ENCODE peak calls at places on chromosomes 16 and 17, in seven cellular contexts. K is psoas muscle, A is NCI-H1436, R is iris pigment epithelial cell, L is lower lobe of right lung, T is hippocampal formation, Y is midbrain. J is an unnamed sample.

GRCh38 chr17:3335876-3336275 is 37.7 kb upstream of the OR3A1 start:
- DNase-seq in T (no peak), A (no peak), R (no peak), Y (peak), K (no peak), L (no peak), J (no peak)

GRCh38 chr16:8850279-8850885 is 18.4 kb downstream of the CARHSP1 start:
- DNase-seq in T (no peak), L (no peak), A (no peak), R (peak), Y (no peak), K (peak), J (peak)

GRCh38 chr17:7748098-7748775 is 30.7 kb downstream of the DNAH2 start:
- DNase-seq in R (peak), A (no peak), K (no peak), Y (no peak), T (no peak), L (no peak), J (no peak)

GRCh38 chr17:13002761-13003453 is 14.9 kb downstream of the ELAC2 start:
- DNase-seq in L (peak), K (peak), Y (peak), R (peak), A (peak), T (peak), J (peak)

GRCh38 chr17:17680477-17681186 is 626 bp upstream of the RAI1 start:
- DNase-seq in L (no peak), R (no peak), K (no peak), A (no peak), Y (no peak), T (no peak), J (no peak)

GRCh38 chr17:76709077-76709950 is 1.5 kb downstream of the MXRA7 start:
- DNase-seq in R (peak), K (peak), Y (no peak), A (peak), L (peak), T (no peak), J (peak)

GRCh38 chr17:50055426-50056216 is at the start of gene ITGA3:
- DNase-seq in K (peak), R (peak), L (peak), Y (peak), A (peak), T (peak), J (peak)

GRCh38 chr16:28097500-28097899 is 34.0 kb upstream of the GSG1L start:
- DNase-seq in A (no peak), K (no peak), Y (no peak), L (peak), T (no peak), R (no peak), J (no peak)

GRCh38 chr16:85754403-85754802 is 3.5 kb upstream of the C16orf74 start:
- DNase-seq in Y (no peak), R (no peak), L (no peak), A (peak), T (no peak), K (no peak), J (no peak)

GRCh38 chr17:58344047-58344790 is 7.8 kb downstream of the SUPT4H1 start:
- DNase-seq in T (no peak), L (no peak), K (no peak), A (no peak), Y (peak), R (peak), J (no peak)

GRCh38 chr17:28552201-28552999 is at the start of gene UNC119:
- DNase-seq in L (peak), T (peak), A (peak), Y (peak), K (peak), R (peak), J (peak)

GRCh38 chr17:45341389-45342158 is 24.8 kb upstream of the MAP3K14 start:
- DNase-seq in Y (no peak), K (peak), T (no peak), R (peak), L (peak), A (no peak), J (peak)

GRCh38 chr16:49356728-49357488 is 16.7 kb upstream of the C16orf78 start:
- DNase-seq in A (no peak), R (no peak), L (no peak), K (no peak), Y (no peak), T (no peak), J (no peak)

GRCh38 chr16:14180431-14181059 is 109.4 kb downstream of the MRTFB start:
- DNase-seq in L (peak), Y (no peak), A (no peak), R (no peak), T (no peak), K (no peak), J (no peak)

GRCh38 chr16:29962344-29962994 is 590 bp downstream of the TMEM219 start:
- DNase-seq in Y (peak), K (no peak), A (no peak), T (no peak), L (no peak), R (peak), J (peak)

GRCh38 chr17:36825113-36825955 is 111.9 kb upstream of the LHX1 start:
- DNase-seq in L (no peak), Y (no peak), A (no peak), R (no peak), T (no peak), K (no peak), J (no peak)

GRCh38 chr17:56096026-56096807 is 57.1 kb upstream of the ANKFN1 start:
- DNase-seq in L (no peak), Y (no peak), K (no peak), R (peak), A (no peak), T (no peak), J (no peak)

GRCh38 chr17:82696916-82697807 is 1.3 kb downstream of the RAB40B start:
- DNase-seq in Y (no peak), T (no peak), R (peak), A (no peak), L (no peak), K (no peak), J (no peak)

GRCh38 chr16:24538756-24539294 is 541 bp upstream of the RBBP6 start:
- DNase-seq in Y (no peak), L (no peak), T (no peak), K (no peak), A (peak), R (peak), J (peak)

J was measured in adrenal gland.